ENCODE peak calls at places on chromosome 9, in eight cellular contexts. One of them, this sample, is unnamed.

GRCh38 chr9:127926961-127927456 is 3.6 kb downstream of the PIP5KL1 start:
- DNase-seq in stimulated activated CD8-positive, alpha-beta memory T cell treated with anti-CD3 and anti-CD28 coated beads, Interleukin-15, amount 100 ng/mL, for 24 hours: no peak
- DNase-seq in epithelial cell of esophagus: peak
- DNase-seq in A549: no peak
- DNase-seq in stimulated activated naive CD8-positive, alpha-beta T cell treated with anti-CD3 and anti-CD28 coated beads, Interleukin-15, amount 100 ng/mL, for 72 hours: peak
- DNase-seq in sigmoid colon: no peak
- DNase-seq in left ventricle myocardium inferior: no peak
- DNase-seq in HT1080: no peak
- DNase-seq in this sample: no peak

GRCh38 chr9:98263482-98264357 is 8.3 kb upstream of the TBC1D2 start:
- DNase-seq in HT1080: peak
- DNase-seq in left ventricle myocardium inferior: peak
- DNase-seq in sigmoid colon: peak
- DNase-seq in stimulated activated CD8-positive, alpha-beta memory T cell treated with anti-CD3 and anti-CD28 coated beads, Interleukin-15, amount 100 ng/mL, for 24 hours: peak
- DNase-seq in A549: peak
- DNase-seq in epithelial cell of esophagus: peak
- DNase-seq in stimulated activated naive CD8-positive, alpha-beta T cell treated with anti-CD3 and anti-CD28 coated beads, Interleukin-15, amount 100 ng/mL, for 72 hours: peak
- DNase-seq in this sample: peak

GRCh38 chr9:91777437-91777836 is 172.6 kb downstream of the ROR2 start:
- DNase-seq in left ventricle myocardium inferior: no peak
- DNase-seq in sigmoid colon: peak
- DNase-seq in stimulated activated naive CD8-positive, alpha-beta T cell treated with anti-CD3 and anti-CD28 coated beads, Interleukin-15, amount 100 ng/mL, for 72 hours: no peak
- DNase-seq in HT1080: no peak
- DNase-seq in epithelial cell of esophagus: no peak
- DNase-seq in stimulated activated CD8-positive, alpha-beta memory T cell treated with anti-CD3 and anti-CD28 coated beads, Interleukin-15, amount 100 ng/mL, for 24 hours: no peak
- DNase-seq in A549: no peak
- DNase-seq in this sample: no peak

GRCh38 chr9:130446111-130446861 is 1.5 kb downstream of the ASS1 start:
- DNase-seq in epithelial cell of esophagus: peak
- DNase-seq in stimulated activated naive CD8-positive, alpha-beta T cell treated with anti-CD3 and anti-CD28 coated beads, Interleukin-15, amount 100 ng/mL, for 72 hours: no peak
- DNase-seq in A549: no peak
- DNase-seq in stimulated activated CD8-positive, alpha-beta memory T cell treated with anti-CD3 and anti-CD28 coated beads, Interleukin-15, amount 100 ng/mL, for 24 hours: no peak
- DNase-seq in HT1080: no peak
- DNase-seq in sigmoid colon: peak
- DNase-seq in left ventricle myocardium inferior: peak
- DNase-seq in this sample: peak

GRCh38 chr9:14207352-14207995 is 106.5 kb downstream of the NFIB start:
- DNase-seq in A549: no peak
- DNase-seq in sigmoid colon: no peak
- DNase-seq in left ventricle myocardium inferior: no peak
- DNase-seq in stimulated activated CD8-positive, alpha-beta memory T cell treated with anti-CD3 and anti-CD28 coated beads, Interleukin-15, amount 100 ng/mL, for 24 hours: no peak
- DNase-seq in epithelial cell of esophagus: no peak
- DNase-seq in stimulated activated naive CD8-positive, alpha-beta T cell treated with anti-CD3 and anti-CD28 coated beads, Interleukin-15, amount 100 ng/mL, for 72 hours: no peak
- DNase-seq in HT1080: no peak
- DNase-seq in this sample: no peak

GRCh38 chr9:93962041-93962440 is 6.9 kb upstream of the BARX1 start:
- DNase-seq in epithelial cell of esophagus: no peak
- DNase-seq in HT1080: no peak
- DNase-seq in stimulated activated naive CD8-positive, alpha-beta T cell treated with anti-CD3 and anti-CD28 coated beads, Interleukin-15, amount 100 ng/mL, for 72 hours: no peak
- DNase-seq in sigmoid colon: no peak
- DNase-seq in left ventricle myocardium inferior: no peak
- DNase-seq in A549: no peak
- DNase-seq in stimulated activated CD8-positive, alpha-beta memory T cell treated with anti-CD3 and anti-CD28 coated beads, Interleukin-15, amount 100 ng/mL, for 24 hours: no peak
- DNase-seq in this sample: no peak

GRCh38 chr9:129408535-129409215 is 212.2 kb downstream of the C9orf50 start:
- DNase-seq in A549: no peak
- DNase-seq in sigmoid colon: no peak
- DNase-seq in epithelial cell of esophagus: peak
- DNase-seq in HT1080: no peak
- DNase-seq in stimulated activated CD8-positive, alpha-beta memory T cell treated with anti-CD3 and anti-CD28 coated beads, Interleukin-15, amount 100 ng/mL, for 24 hours: no peak
- DNase-seq in stimulated activated naive CD8-positive, alpha-beta T cell treated with anti-CD3 and anti-CD28 coated beads, Interleukin-15, amount 100 ng/mL, for 72 hours: no peak
- DNase-seq in left ventricle myocardium inferior: peak
- DNase-seq in this sample: no peak

GRCh38 chr9:117704024-117704575 is at the start of gene TLR4:
- DNase-seq in left ventricle myocardium inferior: peak
- DNase-seq in A549: no peak
- DNase-seq in stimulated activated CD8-positive, alpha-beta memory T cell treated with anti-CD3 and anti-CD28 coated beads, Interleukin-15, amount 100 ng/mL, for 24 hours: no peak
- DNase-seq in sigmoid colon: peak
- DNase-seq in stimulated activated naive CD8-positive, alpha-beta T cell treated with anti-CD3 and anti-CD28 coated beads, Interleukin-15, amount 100 ng/mL, for 72 hours: no peak
- DNase-seq in HT1080: peak
- DNase-seq in epithelial cell of esophagus: peak
- DNase-seq in this sample: no peak

GRCh38 chr9:99485461-99485860 is 263.4 kb downstream of the SEC61B start:
- DNase-seq in left ventricle myocardium inferior: no peak
- DNase-seq in epithelial cell of esophagus: no peak
- DNase-seq in sigmoid colon: no peak
- DNase-seq in stimulated activated CD8-positive, alpha-beta memory T cell treated with anti-CD3 and anti-CD28 coated beads, Interleukin-15, amount 100 ng/mL, for 24 hours: no peak
- DNase-seq in stimulated activated naive CD8-positive, alpha-beta T cell treated with anti-CD3 and anti-CD28 coated beads, Interleukin-15, amount 100 ng/mL, for 72 hours: no peak
- DNase-seq in A549: no peak
- DNase-seq in HT1080: peak
- DNase-seq in this sample: no peak

GRCh38 chr9:100426532-100427365 is at the start of gene MSANTD3:
- DNase-seq in stimulated activated naive CD8-positive, alpha-beta T cell treated with anti-CD3 and anti-CD28 coated beads, Interleukin-15, amount 100 ng/mL, for 72 hours: peak
- DNase-seq in A549: peak
- DNase-seq in left ventricle myocardium inferior: peak
- DNase-seq in stimulated activated CD8-positive, alpha-beta memory T cell treated with anti-CD3 and anti-CD28 coated beads, Interleukin-15, amount 100 ng/mL, for 24 hours: no peak
- DNase-seq in HT1080: peak
- DNase-seq in sigmoid colon: peak
- DNase-seq in epithelial cell of esophagus: peak
- DNase-seq in this sample: peak

GRCh38 chr9:89606567-89607311 is 1.9 kb downstream of the GADD45G start:
- DNase-seq in sigmoid colon: no peak
- DNase-seq in epithelial cell of esophagus: no peak
- DNase-seq in A549: no peak
- DNase-seq in HT1080: peak
- DNase-seq in stimulated activated naive CD8-positive, alpha-beta T cell treated with anti-CD3 and anti-CD28 coated beads, Interleukin-15, amount 100 ng/mL, for 72 hours: peak
- DNase-seq in stimulated activated CD8-positive, alpha-beta memory T cell treated with anti-CD3 and anti-CD28 coated beads, Interleukin-15, amount 100 ng/mL, for 24 hours: no peak
- DNase-seq in left ventricle myocardium inferior: peak
- DNase-seq in this sample: peak

GRCh38 chr9:100099722-100100042 is 639 bp downstream of the INVS start:
- DNase-seq in stimulated activated CD8-positive, alpha-beta memory T cell treated with anti-CD3 and anti-CD28 coated beads, Interleukin-15, amount 100 ng/mL, for 24 hours: no peak
- DNase-seq in left ventricle myocardium inferior: no peak
- DNase-seq in stimulated activated naive CD8-positive, alpha-beta T cell treated with anti-CD3 and anti-CD28 coated beads, Interleukin-15, amount 100 ng/mL, for 72 hours: peak
- DNase-seq in epithelial cell of esophagus: no peak
- DNase-seq in sigmoid colon: peak
- DNase-seq in HT1080: no peak
- DNase-seq in A549: no peak
- DNase-seq in this sample: peak

GRCh38 chr9:15333376-15333881 is 26.4 kb upstream of the TTC39B start:
- DNase-seq in left ventricle myocardium inferior: no peak
- DNase-seq in epithelial cell of esophagus: no peak
- DNase-seq in HT1080: no peak
- DNase-seq in stimulated activated CD8-positive, alpha-beta memory T cell treated with anti-CD3 and anti-CD28 coated beads, Interleukin-15, amount 100 ng/mL, for 24 hours: no peak
- DNase-seq in A549: peak
- DNase-seq in sigmoid colon: no peak
- DNase-seq in stimulated activated naive CD8-positive, alpha-beta T cell treated with anti-CD3 and anti-CD28 coated beads, Interleukin-15, amount 100 ng/mL, for 72 hours: no peak
- DNase-seq in this sample: no peak

GRCh38 chr9:712643-713042 is 128.9 kb upstream of the DMRT1 start:
- DNase-seq in stimulated activated naive CD8-positive, alpha-beta T cell treated with anti-CD3 and anti-CD28 coated beads, Interleukin-15, amount 100 ng/mL, for 72 hours: no peak
- DNase-seq in HT1080: no peak
- DNase-seq in epithelial cell of esophagus: no peak
- DNase-seq in sigmoid colon: no peak
- DNase-seq in left ventricle myocardium inferior: no peak
- DNase-seq in stimulated activated CD8-positive, alpha-beta memory T cell treated with anti-CD3 and anti-CD28 coated beads, Interleukin-15, amount 100 ng/mL, for 24 hours: no peak
- DNase-seq in A549: no peak
- DNase-seq in this sample: no peak

GRCh38 chr9:113245894-113246293 is 24.6 kb downstream of the SLC31A1 start:
- DNase-seq in epithelial cell of esophagus: no peak
- DNase-seq in sigmoid colon: no peak
- DNase-seq in HT1080: no peak
- DNase-seq in A549: no peak
- DNase-seq in stimulated activated CD8-positive, alpha-beta memory T cell treated with anti-CD3 and anti-CD28 coated beads, Interleukin-15, amount 100 ng/mL, for 24 hours: no peak
- DNase-seq in stimulated activated naive CD8-positive, alpha-beta T cell treated with anti-CD3 and anti-CD28 coated beads, Interleukin-15, amount 100 ng/mL, for 72 hours: no peak
- DNase-seq in left ventricle myocardium inferior: no peak
- DNase-seq in this sample: no peak

GRCh38 chr9:17793713-17794622 is 215.1 kb downstream of the SH3GL2 start:
- DNase-seq in left ventricle myocardium inferior: no peak
- DNase-seq in A549: peak
- DNase-seq in HT1080: peak
- DNase-seq in stimulated activated naive CD8-positive, alpha-beta T cell treated with anti-CD3 and anti-CD28 coated beads, Interleukin-15, amount 100 ng/mL, for 72 hours: no peak
- DNase-seq in stimulated activated CD8-positive, alpha-beta memory T cell treated with anti-CD3 and anti-CD28 coated beads, Interleukin-15, amount 100 ng/mL, for 24 hours: no peak
- DNase-seq in epithelial cell of esophagus: peak
- DNase-seq in sigmoid colon: no peak
- DNase-seq in this sample: peak

This sample was measured in HAP-1.